ENCODE peak calls at places on chromosomes 16 and 17, in five cellular contexts. M is iPS DF 19.7, I is stromal cell of bone marrow, V is head of caudate nucleus, B is SW480. W is an unnamed sample.

GRCh38 chr17:77392376-77393273 is 251.9 kb downstream of the SEC14L1 start:
- DNase-seq in M (no peak), I (no peak), V (no peak), B (peak), W (no peak)

GRCh38 chr16:65833171-65833871 is 533.2 kb upstream of the CDH5 start:
- DNase-seq in M (no peak), I (peak), V (no peak), B (no peak), W (peak)

GRCh38 chr17:41835800-41836549 is at the start of gene NT5C3B:
- DNase-seq in M (no peak), I (no peak), V (peak), B (peak), W (peak)

GRCh38 chr16:16014329-16015224 is 65.2 kb downstream of the ABCC1 start:
- DNase-seq in M (no peak), I (no peak), V (no peak), B (no peak), W (peak)

GRCh38 chr16:1980770-1981087 is 540 bp downstream of the NOXO1 start:
- DNase-seq in M (no peak), I (no peak), V (no peak), B (no peak), W (no peak)

GRCh38 chr16:1079341-1079740 is 6.8 kb downstream of the SSTR5 start:
- DNase-seq in M (no peak), I (no peak), V (no peak), B (no peak), W (no peak)

GRCh38 chr17:4750606-4751005 is 10.9 kb upstream of the CXCL16 start:
- DNase-seq in M (no peak), I (no peak), V (no peak), B (no peak), W (no peak)

GRCh38 chr16:7513429-7513828 is 180.8 kb downstream of the RBFOX1 start:
- DNase-seq in M (no peak), I (no peak), V (no peak), B (peak), W (peak)

GRCh38 chr17:66200685-66201092 is 8.8 kb upstream of the CEP112 start:
- DNase-seq in M (peak), I (peak), V (peak), B (peak), W (peak)

GRCh38 chr17:48678141-48678971 is 44.0 kb downstream of the PRAC1 start:
- DNase-seq in M (peak), I (peak), V (peak), B (peak), W (peak)

GRCh38 chr17:70405492-70406220 is 236.3 kb downstream of the KCNJ2 start:
- DNase-seq in M (no peak), I (peak), V (no peak), B (peak), W (peak)

GRCh38 chr16:11016993-11017392 is 72.6 kb downstream of the CLEC16A start:
- DNase-seq in M (no peak), I (peak), V (peak), B (peak), W (peak)

GRCh38 chr16:16830973-16831372 is 452.0 kb downstream of the NPIPA7 start:
- DNase-seq in M (no peak), I (no peak), V (no peak), B (peak), W (no peak)

GRCh38 chr17:59733697-59734096 is 26.2 kb downstream of the VMP1 start:
- DNase-seq in M (no peak), I (no peak), V (no peak), B (no peak), W (no peak)